ENCODE peak calls at places on chromosomes 1 and 21, in nine cellular contexts. F, Y, D, M, A, J, S, L and P are unnamed samples.

GRCh38 chr1:193634470-193634869 is 448.1 kb upstream of the B3GALT2 start:
- DNase-seq in F (no peak), Y (no peak), D (no peak), M (no peak), A (no peak), J (no peak), S (peak; percentile 22), L (no peak), P (no peak)

GRCh38 chr1:21251773-21252471 is 38.3 kb downstream of the ECE1 start:
- DNase-seq in F (peak; percentile 87), Y (peak; percentile 96), D (peak; percentile 92), M (no peak), A (peak; percentile 60), J (no peak), S (peak; percentile 94), L (no peak), P (peak; percentile 97)

GRCh38 chr1:223308141-223308540 is 55.8 kb downstream of the SUSD4 start:
- DNase-seq in F (no peak), Y (no peak), D (no peak), M (no peak), A (no peak), J (no peak), S (no peak), L (no peak), P (no peak)

GRCh38 chr1:191963781-191964455 is 194.3 kb upstream of the RGS18 start:
- DNase-seq in F (no peak), Y (no peak), D (no peak), M (no peak), A (no peak), J (no peak), S (no peak), L (no peak), P (peak; percentile 66)

GRCh38 chr1:13813398-13814012 is 113.5 kb downstream of the PRDM2 start:
- DNase-seq in F (peak; percentile 49), Y (no peak), D (no peak), M (peak; percentile 76), A (no peak), J (no peak), S (peak; percentile 36), L (no peak), P (no peak)

GRCh38 chr1:242467556-242468145 is 56.8 kb downstream of the PLD5 start:
- DNase-seq in F (peak; percentile 49), Y (peak; percentile 50), D (peak; percentile 57), M (peak; percentile 58), A (peak; percentile 48), J (no peak), S (peak; percentile 54), L (no peak), P (peak; percentile 10)

GRCh38 chr1:184186167-184186566 is 134.6 kb downstream of the TSEN15 start:
- DNase-seq in F (no peak), Y (no peak), D (no peak), M (no peak), A (no peak), J (no peak), S (no peak), L (no peak), P (no peak)

GRCh38 chr1:151815716-151816327 is 10.6 kb upstream of the LINGO4 start:
- DNase-seq in F (no peak), Y (no peak), D (no peak), M (no peak), A (no peak), J (no peak), S (no peak), L (no peak), P (no peak)

GRCh38 chr1:26122988-26123973 is 11.7 kb downstream of the PDIK1L start:
- DNase-seq in F (no peak), Y (peak; percentile 85), D (peak; percentile 74), M (no peak), A (no peak), J (no peak), S (peak; percentile 29), L (no peak), P (peak; percentile 37)

GRCh38 chr1:211825990-211826389 is 4.6 kb downstream of the LPGAT1 start:
- DNase-seq in F (no peak), Y (peak; percentile 17), D (peak; percentile 16), M (no peak), A (no peak), J (no peak), S (peak; percentile 57), L (no peak), P (peak; percentile 71)

GRCh38 chr1:15736035-15736665 is at the start of gene SLC25A34:
- DNase-seq in F (peak; percentile 98), Y (no peak), D (no peak), M (no peak), A (peak; percentile 79), J (no peak), S (no peak), L (no peak), P (no peak)
- TF ChIP-seq CTCF in F (no peak), Y (no peak), D (no peak), M (no peak), A (no peak), J (no peak), S (no peak), L (no peak), P (no peak)

DNA sequence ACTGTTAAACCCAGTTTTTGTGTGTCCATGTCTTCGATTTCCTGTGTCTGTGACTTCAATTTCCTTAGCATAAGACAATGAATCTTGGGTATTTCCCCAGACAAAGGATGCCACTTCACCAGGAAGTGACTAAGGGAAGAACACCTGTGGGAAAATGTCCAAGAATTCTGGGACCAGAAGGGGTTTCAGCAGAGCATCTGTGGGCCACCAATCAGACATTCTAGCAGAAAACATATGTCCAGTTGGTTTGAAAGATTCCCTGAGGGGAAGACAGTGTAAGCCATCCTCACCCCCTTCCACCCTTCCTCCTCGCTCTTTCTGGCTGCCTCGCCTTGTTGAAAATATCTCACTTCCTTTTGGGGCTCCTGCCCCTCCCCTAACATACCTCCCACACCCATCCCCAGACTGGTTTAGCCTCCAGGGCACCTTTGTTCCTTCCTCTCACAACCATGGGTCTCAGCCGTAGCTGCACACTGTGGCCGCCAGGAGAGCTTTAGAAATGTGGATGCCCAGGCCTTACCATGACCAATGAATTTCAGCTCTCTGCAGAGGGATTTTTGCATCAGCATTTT is 25.5 kb upstream of the IFNAR1 start:
- DNase-seq in F (no peak), Y (peak; percentile 52), D (peak; percentile 48), M (no peak), A (no peak), J (no peak), S (no peak), L (no peak), P (no peak)
- TF ChIP-seq CTCF in F (no peak), Y (peak; percentile 45), D (no peak), M (no peak), A (no peak), J (no peak), S (no peak), L (no peak), P (no peak)

DNA sequence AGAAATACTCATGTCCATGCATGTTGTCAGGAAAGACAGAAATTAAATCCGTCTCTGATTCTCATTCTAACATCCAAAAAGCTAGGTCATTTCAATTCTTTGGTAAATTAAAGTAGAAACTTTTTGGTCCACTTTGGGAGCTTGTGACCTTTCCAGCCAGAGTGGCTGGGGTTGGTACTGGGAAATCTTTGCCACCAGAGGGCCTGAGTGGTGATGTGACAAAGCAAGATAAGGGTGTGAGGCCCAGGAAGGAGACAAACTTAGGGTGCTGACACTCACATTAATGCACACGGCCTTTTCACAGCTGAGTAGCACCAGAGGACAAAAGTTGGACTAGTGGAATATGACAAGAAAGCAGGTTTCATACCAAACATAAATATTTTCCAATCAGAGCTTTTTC is 144.3 kb downstream of the DNM3 start:
- DNase-seq in F (no peak), Y (no peak), D (no peak), M (no peak), A (no peak), J (no peak), S (peak; percentile 5), L (no peak), P (no peak)
- TF ChIP-seq CTCF in F (no peak), Y (peak; percentile 20), D (no peak), M (no peak), A (peak; percentile 11), J (no peak), S (peak; percentile 33), L (no peak), P (peak; percentile 23)

GRCh38 chr1:91792393-91793032 is 93.4 kb downstream of the TGFBR3 start:
- DNase-seq in F (no peak), Y (no peak), D (no peak), M (no peak), A (no peak), J (no peak), S (no peak), L (no peak), P (no peak)
- TF ChIP-seq CTCF in F (no peak), Y (no peak), D (no peak), M (no peak), A (peak; percentile 15), J (no peak), S (no peak), L (no peak), P (no peak)

DNA sequence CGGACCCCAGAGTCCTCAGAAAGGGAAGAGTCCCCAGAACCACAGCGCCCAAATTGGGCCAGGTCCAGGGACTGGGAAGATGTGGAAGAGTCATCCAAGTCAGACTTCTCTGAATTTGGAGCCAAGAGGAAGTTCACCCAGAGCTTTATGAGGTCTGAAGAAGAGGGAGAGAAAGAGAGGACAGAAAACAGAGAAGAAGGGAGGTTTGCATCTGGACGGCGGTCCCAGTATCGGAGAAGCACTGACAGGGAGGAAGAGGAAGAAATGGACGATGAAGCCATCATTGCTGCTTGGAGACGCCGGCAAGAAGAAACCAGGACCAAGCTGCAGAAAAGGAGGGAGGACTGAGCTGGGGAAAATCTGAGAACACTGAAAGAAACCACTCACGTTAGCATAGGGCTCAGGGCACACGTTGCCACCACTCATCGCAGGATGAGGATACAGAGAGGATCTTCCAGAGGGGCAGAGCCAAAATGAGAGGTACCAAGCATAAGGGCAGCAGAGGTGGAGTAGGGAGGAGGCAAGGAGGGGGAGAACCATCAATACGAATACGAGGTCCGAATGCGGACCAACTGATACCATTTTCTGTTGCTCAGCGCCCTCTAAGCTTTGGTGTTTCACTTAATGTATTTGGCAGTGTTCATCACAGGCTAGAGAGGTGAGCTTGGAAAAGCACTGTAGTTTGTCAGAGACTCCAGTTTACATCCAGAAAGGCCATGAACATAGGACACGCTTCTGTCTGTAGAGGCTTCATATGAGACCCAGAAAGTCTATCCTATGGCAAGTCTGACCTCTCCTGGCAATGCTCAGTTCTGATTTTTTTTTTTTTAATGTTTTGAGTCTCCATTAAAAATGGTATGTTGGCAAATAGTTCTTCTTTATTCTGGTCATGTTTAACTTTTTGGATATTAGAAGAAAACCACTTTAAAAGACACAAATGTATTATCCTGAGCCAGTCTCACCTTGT is 34.7 kb downstream of the STYXL2 start:
- DNase-seq in F (no peak), Y (no peak), D (no peak), M (no peak), A (no peak), J (no peak), S (no peak), L (no peak), P (no peak)
- TF ChIP-seq CTCF in F (no peak), Y (peak; percentile 19), D (no peak), M (no peak), A (no peak), J (no peak), S (no peak), L (no peak), P (no peak)

GRCh38 chr1:152870831-152871730 is 7.0 kb upstream of the SMCP start:
- DNase-seq in F (peak; percentile 52), Y (peak; percentile 69), D (peak; percentile 64), M (peak; percentile 12), A (no peak), J (no peak), S (no peak), L (no peak), P (peak; percentile 8)
- TF ChIP-seq CTCF in F (peak; percentile 41), Y (peak; percentile 54), D (peak; percentile 66), M (peak; percentile 24), A (no peak), J (no peak), S (peak; percentile 4), L (peak; percentile 60), P (peak; percentile 31)